ENCODE peak calls at places on chromosomes 16 and 17, in six cellular contexts. D is lower leg skin, K is tibial artery, I is brain microvascular endothelial cell, H is body of pancreas, N is dorsolateral prefrontal cortex. F is an unnamed sample.

GRCh38 chr16:66660422-66661209 is 35.9 kb downstream of the CMTM4 start:
- DNase-seq in I (peak; percentile 84), H (peak; percentile 69), N (peak; percentile 67), D (peak; percentile 43), K (peak; percentile 73), F (peak; percentile 87)

GRCh38 chr16:66902648-66903543 is 15.8 kb downstream of the CDH16 start:
- DNase-seq in N (no peak), H (no peak), K (no peak), D (no peak), I (no peak), F (no peak)

GRCh38 chr17:927611-928461 is 51.7 kb downstream of the NXN start:
- DNase-seq in D (no peak), N (peak; percentile 24), K (no peak), I (peak; percentile 65), H (no peak), F (peak; percentile 82)

GRCh38 chr16:83215417-83216001 is 588.7 kb downstream of the CDH13 start:
- DNase-seq in N (no peak), I (peak; percentile 32), D (no peak), H (peak; percentile 44), K (no peak), F (peak; percentile 54)

GRCh38 chr16:57534881-57535658 is 1.3 kb downstream of the CCDC102A start:
- DNase-seq in K (no peak), I (no peak), N (peak; percentile 7), H (peak; percentile 22), D (peak; percentile 26), F (no peak)

GRCh38 chr16:29900102-29900887 is at the start of gene ASPHD1:
- DNase-seq in I (peak; percentile 76), K (no peak), H (peak; percentile 85), N (peak; percentile 93), D (no peak), F (peak; percentile 89)

GRCh38 chr17:73470369-73470768 is 158.6 kb upstream of the CDC42EP4 start:
- DNase-seq in H (no peak), K (no peak), N (no peak), I (no peak), D (no peak), F (no peak)

GRCh38 chr16:11757671-11758545 is 15.3 kb upstream of the TXNDC11 start:
- DNase-seq in I (peak; percentile 87), D (no peak), H (no peak), N (no peak), K (no peak), F (peak; percentile 68)

GRCh38 chr17:75637143-75637538 is 3.9 kb downstream of the SMIM5 start:
- DNase-seq in D (no peak), K (no peak), I (no peak), H (no peak), N (peak; percentile 39), F (no peak)

GRCh38 chr17:82843904-82844640 is 4.2 kb upstream of the ZNF750 start:
- DNase-seq in I (no peak), K (peak; percentile 8), N (no peak), D (no peak), H (peak; percentile 2), F (no peak)

GRCh38 chr16:68776821-68777485 is 39.9 kb downstream of the CDH1 start:
- DNase-seq in K (no peak), H (peak; percentile 61), D (no peak), I (peak; percentile 32), N (no peak), F (no peak)

GRCh38 chr16:3363793-3364192 is 8.1 kb downstream of the OR2C1 start:
- DNase-seq in K (no peak), H (no peak), I (no peak), N (no peak), D (no peak), F (no peak)

GRCh38 chr16:69107311-69107962 is 2.0 kb downstream of the HAS3 start:
- DNase-seq in D (no peak), H (peak; percentile 56), K (no peak), I (no peak), N (no peak), F (no peak)

GRCh38 chr17:17760872-17761550 is 75.8 kb downstream of the SREBF1 start:
- DNase-seq in K (no peak), I (no peak), N (no peak), H (no peak), D (no peak), F (no peak)

GRCh38 chr16:8854298-8854948 is 14.4 kb downstream of the CARHSP1 start:
- DNase-seq in H (no peak), D (no peak), I (no peak), N (no peak), K (peak; percentile 7), F (no peak)

GRCh38 chr17:7854851-7855642 is at the start of gene TMEM88:
- DNase-seq in H (no peak), I (no peak), K (no peak), N (no peak), D (peak; percentile 14), F (no peak)

GRCh38 chr17:68595496-68595895 is 5.7 kb downstream of the FAM20A start:
- DNase-seq in N (no peak), I (no peak), D (no peak), H (no peak), K (peak; percentile 77), F (no peak)

GRCh38 chr17:40464392-40464855 is 21.2 kb downstream of the IGFBP4 start:
- DNase-seq in K (no peak), H (no peak), I (no peak), N (no peak), D (no peak), F (no peak)

GRCh38 chr16:67865318-67865717 is 7.5 kb upstream of the EDC4 start:
- DNase-seq in D (no peak), N (no peak), K (no peak), I (peak; percentile 18), H (peak; percentile 48), F (peak; percentile 53)

GRCh38 chr17:75688209-75688771 is 21.2 kb downstream of the SAP30BP start:
- DNase-seq in H (no peak), D (no peak), I (no peak), N (no peak), K (no peak), F (peak; percentile 78)

GRCh38 chr17:41687828-41688640 is 651 bp upstream of the EIF1 start:
- DNase-seq in I (no peak), N (peak; percentile 74), K (peak; percentile 57), H (peak; percentile 81), D (peak; percentile 66), F (peak; percentile 43)

GRCh38 chr17:82384730-82385429 is 13.3 kb downstream of the UTS2R start:
- DNase-seq in K (peak; percentile 65), N (no peak), I (peak; percentile 7), H (peak; percentile 88), D (no peak), F (no peak)

GRCh38 chr16:67199011-67199807 is at the start of gene ELMO3:
- DNase-seq in I (no peak), H (peak; percentile 85), K (no peak), N (no peak), D (no peak), F (no peak)

DNA sequence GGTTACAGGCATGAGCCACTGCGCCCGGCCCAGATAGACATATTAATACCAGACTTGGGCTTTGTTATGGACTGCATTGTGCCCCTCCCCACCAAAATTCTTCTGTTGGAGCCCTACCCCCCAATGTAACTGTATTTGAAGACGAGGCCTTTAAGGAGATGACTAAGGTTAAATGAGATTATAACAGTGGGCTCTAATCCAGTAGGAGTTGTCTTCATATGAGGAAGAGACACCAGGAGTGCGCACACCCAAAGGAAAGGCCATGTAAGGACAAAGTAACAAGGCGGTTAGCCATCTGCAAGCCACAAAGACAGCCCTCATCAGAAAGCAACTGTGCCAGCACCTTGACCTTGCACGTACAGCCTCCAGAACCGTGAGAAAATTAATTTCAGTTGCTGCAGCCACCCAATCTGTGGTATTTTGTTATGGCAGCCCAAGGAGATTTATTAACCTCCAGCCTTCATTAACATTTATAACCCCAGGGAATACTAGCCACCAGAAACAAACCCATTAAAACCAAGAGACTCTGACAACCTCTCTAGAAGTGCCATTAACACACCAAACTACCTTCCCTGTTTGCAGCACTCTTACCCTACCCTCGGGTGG is 107.6 kb downstream of the TTC19 start:
- DNase-seq in I (no peak), K (no peak), D (no peak), H (no peak), N (no peak), F (no peak)
- H3K4me3 ChIP-seq in I (no peak overlapping the region), K (no peak overlapping the region), D (no peak overlapping the region), H (no peak overlapping the region), N (no peak overlapping the region), F (no peak overlapping the region)

GRCh38 chr17:79722787-79723186 is 8.0 kb upstream of the ENPP7 start:
- DNase-seq in I (no peak), D (no peak), K (no peak), N (no peak), H (no peak), F (no peak)

GRCh38 chr17:79720705-79721295 is 9.9 kb upstream of the ENPP7 start:
- DNase-seq in H (peak; percentile 24), I (no peak), D (no peak), N (no peak), K (no peak), F (no peak)

GRCh38 chr17:79716183-79716797 is 14.5 kb upstream of the ENPP7 start:
- DNase-seq in H (no peak), D (no peak), K (no peak), I (no peak), N (no peak), F (no peak)

DNA sequence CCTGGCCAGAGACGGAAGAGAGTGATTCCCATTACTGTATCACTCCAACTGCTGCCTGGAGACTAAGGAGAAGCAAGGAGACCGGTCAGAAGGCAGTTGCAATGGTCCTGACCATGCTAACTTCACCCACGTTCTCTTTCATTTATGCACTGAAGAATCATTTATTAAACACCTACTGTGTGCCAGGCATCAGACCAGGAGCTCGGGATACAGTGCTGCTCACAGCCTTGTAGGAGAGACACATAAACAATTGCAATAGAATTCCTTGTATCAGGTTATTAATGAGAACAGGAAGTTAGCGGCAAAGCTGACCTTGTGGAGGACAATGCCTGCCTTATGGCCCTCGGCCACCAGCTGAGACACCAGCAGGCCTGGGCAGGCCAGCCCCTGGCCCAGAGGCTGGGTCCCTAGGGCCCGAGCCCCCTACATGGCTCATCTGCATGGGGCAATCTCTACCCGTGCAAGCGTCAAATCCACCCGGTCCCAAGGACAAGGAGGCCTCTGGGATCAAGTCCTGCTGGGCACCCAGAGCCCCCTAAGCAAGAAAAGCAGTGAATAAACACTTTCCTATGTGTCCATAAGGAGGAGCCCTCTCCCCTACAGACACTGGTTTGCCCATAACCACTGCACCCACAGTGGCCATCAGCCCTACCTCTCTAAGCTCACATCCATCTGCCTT is 8.6 kb upstream of the ENPP7 start:
- DNase-seq in H (peak; percentile 57), K (no peak), D (no peak), I (peak; percentile 14), N (no peak), F (no peak)
- TF ChIP-seq CTCF in H (no peak), K (no peak), D (no peak), I (peak; percentile 54), N (no peak), F (peak; percentile 20)

GRCh38 chr17:81004336-81005015 is 12.8 kb downstream of the CHMP6 start:
- DNase-seq in D (no peak), I (no peak), H (no peak), N (no peak), K (no peak), F (no peak)
- H3K4me3 ChIP-seq in D (no peak overlapping the region), I (no peak overlapping the region), H (no peak overlapping the region), N (no peak overlapping the region), K (no peak overlapping the region), F (no peak overlapping the region)

DNA sequence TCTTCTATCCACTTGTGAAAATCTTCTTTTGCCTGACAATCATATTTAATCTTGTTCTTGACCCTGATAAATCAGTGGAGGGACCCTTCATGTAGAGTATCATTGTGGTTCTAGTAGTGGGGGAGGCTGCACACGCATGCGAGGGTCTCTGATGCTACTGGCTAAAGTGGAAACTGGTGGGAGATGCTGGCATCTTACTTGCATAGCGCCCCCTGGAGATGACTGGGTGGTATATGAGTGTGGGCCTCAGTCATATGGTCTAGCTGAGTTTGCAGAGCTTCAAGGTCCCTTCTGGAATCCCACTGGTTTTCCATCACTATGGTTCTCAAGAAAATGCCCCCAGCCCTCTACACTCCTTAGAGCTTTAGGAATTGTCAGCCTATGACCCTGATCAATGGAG is 236.4 kb upstream of the AXIN2 start:
- DNase-seq in D (no peak), N (no peak), H (peak; percentile 16), I (no peak), K (no peak), F (no peak)
- TF ChIP-seq CTCF in D (no peak), N (no peak), H (no peak), I (peak; percentile 61), K (no peak), F (peak; percentile 38)